ENCODE peak calls at places on chromosomes 16 and 17, in ten cellular contexts. A, X, B, D, U, J, Q, I, G and L are unnamed samples.

GRCh38 chr16:4089811-4090293 is 26.4 kb downstream of the ADCY9 start:
- DNase-seq in A (no peak), X (no peak), B (no peak), D (no peak), U (no peak), J (no peak), Q (no peak), I (no peak), G (peak; percentile 49), L (peak; percentile 47)

GRCh38 chr17:1752425-1752941 is 9.4 kb upstream of the SERPINF1 start:
- DNase-seq in A (peak; percentile 84), X (peak; percentile 83), B (no peak), D (no peak), U (no peak), J (no peak), Q (no peak), I (no peak), G (no peak), L (no peak)

GRCh38 chr16:2586241-2586640 is 48.4 kb downstream of the PDPK1 start:
- DNase-seq in A (peak; percentile 32), X (no peak), B (no peak), D (peak; percentile 56), U (peak; percentile 9), J (no peak), Q (no peak), I (no peak), G (no peak), L (no peak)

GRCh38 chr16:78249056-78249455 is 149.6 kb downstream of the WWOX start:
- DNase-seq in A (peak; percentile 70), X (no peak), B (no peak), D (peak; percentile 78), U (peak; percentile 32), J (no peak), Q (no peak), I (peak; percentile 88), G (no peak), L (no peak)

GRCh38 chr16:78973041-78973440 is 627.5 kb downstream of the MAF start:
- DNase-seq in A (no peak), X (no peak), B (no peak), D (no peak), U (no peak), J (no peak), Q (no peak), I (no peak), G (no peak), L (no peak)

GRCh38 chr16:70267516-70267915 is 15.8 kb upstream of the EXOSC6 start:
- DNase-seq in A (no peak), X (peak; percentile 66), B (peak; percentile 33), D (no peak), U (no peak), J (no peak), Q (peak; percentile 68), I (peak; percentile 18), G (no peak), L (no peak)

GRCh38 chr16:17273142-17273561 is 197.6 kb downstream of the XYLT1 start:
- DNase-seq in A (no peak), X (peak; percentile 34), B (no peak), D (no peak), U (no peak), J (peak; percentile 12), Q (no peak), I (no peak), G (no peak), L (no peak)

GRCh38 chr17:73203135-73203787 is 10.4 kb downstream of the COG1 start:
- DNase-seq in A (no peak), X (no peak), B (no peak), D (no peak), U (no peak), J (no peak), Q (no peak), I (no peak), G (no peak), L (peak; percentile 81)

GRCh38 chr16:61590577-61590976 is 445.7 kb downstream of the CDH8 start:
- DNase-seq in A (no peak), X (no peak), B (no peak), D (no peak), U (no peak), J (no peak), Q (no peak), I (no peak), G (no peak), L (no peak)

GRCh38 chr17:67829331-67829730 is 4.0 kb downstream of the BPTF start:
- DNase-seq in A (no peak), X (no peak), B (no peak), D (no peak), U (no peak), J (no peak), Q (no peak), I (no peak), G (no peak), L (no peak)

GRCh38 chr17:81484195-81484979 is 28.2 kb downstream of the ACTG1 start:
- DNase-seq in A (peak; percentile 94), X (peak; percentile 80), B (peak; percentile 94), D (peak; percentile 96), U (peak; percentile 88), J (peak; percentile 85), Q (peak; percentile 74), I (peak; percentile 93), G (peak; percentile 76), L (peak; percentile 86)

GRCh38 chr17:75779987-75780889 is 4.4 kb upstream of the UNK start:
- DNase-seq in A (no peak), X (no peak), B (no peak), D (no peak), U (no peak), J (no peak), Q (no peak), I (no peak), G (no peak), L (no peak)
- H3K4me3 ChIP-seq in A (no peak overlapping the region), X (peak overlapping the region; percentile 1), B (no peak overlapping the region), D (no peak overlapping the region), U (peak overlapping the region; percentile 97), J (no peak overlapping the region), Q (no peak overlapping the region), I (no peak overlapping the region), G (peak overlapping the region; percentile 6), L (no peak overlapping the region)

GRCh38 chr17:63390090-63390489 is 56.0 kb downstream of the CYB561 start:
- DNase-seq in A (no peak), X (no peak), B (no peak), D (no peak), U (no peak), J (no peak), Q (no peak), I (no peak), G (no peak), L (no peak)
- H3K4me1 ChIP-seq in A (no peaks in the 10 kb centered on the region), X (no peaks in the 10 kb centered on the region), B (peaks cover 4% of the 10 kb centered on the region), D (no peaks in the 10 kb centered on the region), U (no peaks in the 10 kb centered on the region), J (no peaks in the 10 kb centered on the region), Q (no peaks in the 10 kb centered on the region), I (no peaks in the 10 kb centered on the region), G (no peaks in the 10 kb centered on the region), L (no peaks in the 10 kb centered on the region)

DNA sequence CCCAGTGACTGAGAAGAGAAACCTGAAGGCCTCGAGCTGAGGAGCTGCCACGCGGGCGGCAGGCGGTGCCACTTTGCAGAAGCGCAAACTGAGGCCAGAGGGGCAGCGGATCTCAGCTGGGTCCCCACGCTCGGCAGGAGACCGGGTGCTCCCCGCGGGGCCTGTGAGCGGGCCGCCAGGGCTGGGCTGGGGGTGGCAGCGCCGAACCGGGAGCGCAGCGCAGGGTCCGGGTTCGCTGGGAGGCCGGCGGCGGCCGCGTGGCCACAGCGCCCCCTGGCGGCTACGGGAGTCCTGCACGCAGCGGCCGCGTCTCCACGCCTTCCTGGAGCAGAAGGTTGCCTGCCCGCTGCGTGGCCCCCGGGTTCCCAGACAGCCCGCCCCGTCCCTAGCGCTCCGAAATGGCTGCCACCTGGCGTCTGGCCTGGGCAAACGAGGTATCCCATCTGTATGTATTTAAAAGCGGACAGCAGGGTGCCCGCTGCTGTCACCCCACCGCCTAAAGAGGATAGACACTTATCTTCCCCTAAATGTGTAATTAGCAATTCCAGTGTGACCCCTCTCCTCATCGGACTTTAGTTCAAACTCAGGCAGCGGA is 96.1 kb upstream of the CDH5 start:
- DNase-seq in A (peak; percentile 84), X (peak; percentile 85), B (peak; percentile 78), D (peak; percentile 85), U (peak; percentile 71), J (peak; percentile 48), Q (peak; percentile 70), I (peak; percentile 52), G (no peak), L (peak; percentile 58)
- H3K4me3 ChIP-seq in A (peak overlapping the region; percentile 39), X (peak overlapping the region; percentile 24), B (peak overlapping the region; percentile 15), D (peak overlapping the region; percentile 41), U (peak overlapping the region; percentile 60), J (no peak overlapping the region), Q (peak overlapping the region; percentile 31), I (no peak overlapping the region), G (no peak overlapping the region), L (peak overlapping the region; percentile 31)

GRCh38 chr16:56206951-56207350 is 15.7 kb downstream of the GNAO1 start:
- DNase-seq in A (no peak), X (no peak), B (no peak), D (no peak), U (no peak), J (no peak), Q (no peak), I (no peak), G (no peak), L (no peak)
- H3K4me1 ChIP-seq in A (peaks cover 5% of the 10 kb centered on the region), X (no peaks in the 10 kb centered on the region), B (peaks cover 39% of the 10 kb centered on the region), D (no peaks in the 10 kb centered on the region), U (peaks cover 17% of the 10 kb centered on the region), J (peaks cover 10% of the 10 kb centered on the region), Q (no peaks in the 10 kb centered on the region), I (no peaks in the 10 kb centered on the region), G (no peaks in the 10 kb centered on the region), L (no peaks in the 10 kb centered on the region)

DNA sequence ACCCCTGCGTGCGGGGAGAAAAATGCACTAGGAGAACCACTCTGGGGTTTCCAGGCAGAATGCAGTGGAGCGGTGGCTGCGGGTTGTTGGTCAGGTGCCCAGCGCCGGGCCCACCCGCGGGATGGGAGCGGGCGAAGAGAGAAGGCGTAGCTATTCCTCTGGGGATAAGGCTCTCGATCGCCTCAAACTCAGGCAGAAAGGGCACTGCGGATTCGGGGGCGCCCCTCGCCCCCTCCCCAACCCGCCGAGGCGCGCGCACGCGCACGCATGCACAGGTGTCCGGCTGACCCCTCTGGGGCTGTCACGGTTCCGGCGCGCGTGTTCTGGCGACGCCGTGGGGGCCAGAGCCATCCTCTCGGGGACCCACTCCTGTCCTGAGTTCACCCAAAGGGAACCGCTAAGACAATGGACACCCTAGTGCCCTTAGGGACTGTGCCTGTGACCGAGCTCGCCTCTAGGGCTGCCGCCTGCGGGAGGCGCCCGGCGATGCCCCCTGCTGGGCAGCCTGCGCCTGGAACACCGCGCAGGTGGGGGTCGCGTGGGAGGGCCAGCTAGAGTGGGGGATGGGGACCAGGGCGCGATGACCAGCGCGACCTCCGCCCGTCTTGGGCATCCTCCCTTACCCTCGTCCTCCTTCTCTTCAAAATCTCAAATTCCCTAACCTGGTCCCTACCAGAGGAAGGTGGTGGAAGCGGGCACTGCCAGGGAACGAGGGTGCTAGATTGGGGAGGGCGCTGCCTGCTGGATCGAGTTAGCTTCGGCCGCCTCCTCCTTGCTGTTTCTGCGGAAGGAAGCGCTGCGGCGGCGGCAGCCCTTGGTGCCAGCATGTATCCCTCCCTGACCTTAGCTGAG is 14.4 kb upstream of the CBX8 start:
- DNase-seq in A (no peak), X (peak; percentile 94), B (peak; percentile 68), D (no peak), U (no peak), J (no peak), Q (no peak), I (no peak), G (no peak), L (no peak)
- H3K4me3 ChIP-seq in A (no peak overlapping the region), X (peak overlapping the region; percentile 51), B (no peak overlapping the region), D (no peak overlapping the region), U (peak overlapping the region; percentile 59), J (no peak overlapping the region), Q (peak overlapping the region; percentile 8), I (no peak overlapping the region), G (no peak overlapping the region), L (no peak overlapping the region)